ENCODE peak calls at places on chromosomes 5 and 9, in five cellular contexts. S is lower leg skin, V is sigmoid colon, A is testis, F is HepG2. J is an unnamed sample.

GRCh38 chr5:157603333-157604190 is 28.0 kb upstream of the ADAM19 start:
- DNase-seq in S (no peak), V (no peak), A (no peak), F (peak), J (no peak)

GRCh38 chr5:57456056-57456455 is 26.6 kb downstream of the ACTBL2 start:
- DNase-seq in S (no peak), V (no peak), A (no peak), F (peak), J (no peak)

GRCh38 chr5:147803941-147804717 is 21.6 kb upstream of the JAKMIP2 start:
- DNase-seq in S (no peak), V (no peak), A (no peak), F (no peak), J (no peak)

GRCh38 chr9:78519786-78520185 is 222.9 kb downstream of the PSAT1 start:
- DNase-seq in S (no peak), V (no peak), A (no peak), F (no peak), J (no peak)

GRCh38 chr5:112146323-112146848 is 272.7 kb downstream of the EPB41L4A start:
- DNase-seq in S (peak), V (peak), A (no peak), F (no peak), J (no peak)

GRCh38 chr9:104412238-104412637 is 91.8 kb upstream of the OR13F1 start:
- DNase-seq in S (no peak), V (no peak), A (no peak), F (no peak), J (no peak)

GRCh38 chr5:2259494-2260107 is 376.9 kb upstream of the IRX4 start:
- DNase-seq in S (no peak), V (no peak), A (no peak), F (no peak), J (no peak)

GRCh38 chr9:72147676-72148075 is 1.6 kb upstream of the GDA start:
- DNase-seq in S (no peak), V (no peak), A (no peak), F (no peak), J (no peak)

GRCh38 chr5:38373733-38374132 is 115.4 kb downstream of the EGFLAM start:
- DNase-seq in S (no peak), V (no peak), A (no peak), F (no peak), J (no peak)

GRCh38 chr9:111937781-111938426 is 41.3 kb downstream of the UGCG start:
- DNase-seq in S (no peak), V (no peak), A (peak), F (no peak), J (peak)

GRCh38 chr5:139744471-139745120 is 51.0 kb upstream of the PSD2 start:
- DNase-seq in S (no peak), V (no peak), A (no peak), F (no peak), J (no peak)

GRCh38 chr9:121055642-121056143 is 5.6 kb upstream of the C5 start:
- DNase-seq in S (no peak), V (no peak), A (no peak), F (peak), J (no peak)

GRCh38 chr9:27590636-27591035 is 17.4 kb upstream of the C9orf72 start:
- DNase-seq in S (no peak), V (no peak), A (no peak), F (no peak), J (no peak)

GRCh38 chr9:88388203-88388885 is at the start of gene SPIN1:
- DNase-seq in S (no peak), V (peak), A (peak), F (peak), J (peak)

GRCh38 chr9:34986541-34987047 is 3.0 kb upstream of the DNAJB5 start:
- DNase-seq in S (no peak), V (no peak), A (no peak), F (no peak), J (peak)

GRCh38 chr5:122256388-122256787 is 55.6 kb upstream of the SNCAIP start:
- DNase-seq in S (no peak), V (no peak), A (no peak), F (no peak), J (no peak)

GRCh38 chr9:128005938-128006337 is 25.1 kb upstream of the EEIG1 start:
- DNase-seq in S (no peak), V (peak), A (peak), F (peak), J (peak)

GRCh38 chr9:126411225-126411947 is 84.8 kb downstream of the MVB12B start:
- DNase-seq in S (no peak), V (no peak), A (no peak), F (no peak), J (peak)

GRCh38 chr5:72624641-72625236 is 117.5 kb upstream of the ZNF366 start:
- DNase-seq in S (no peak), V (peak), A (no peak), F (no peak), J (no peak)

GRCh38 chr9:120730661-120731514 is 16.6 kb upstream of the MEGF9 start:
- DNase-seq in S (no peak), V (no peak), A (no peak), F (peak), J (no peak)

GRCh38 chr5:142446131-142446959 is 121.5 kb upstream of the SPRY4 start:
- DNase-seq in S (no peak), V (no peak), A (peak), F (peak), J (no peak)

GRCh38 chr9:89757776-89758528 is 153.1 kb downstream of the GADD45G start:
- DNase-seq in S (no peak), V (no peak), A (peak), F (no peak), J (peak)

GRCh38 chr9:107394264-107394663 is 95.3 kb downstream of the KLF4 start:
- DNase-seq in S (no peak), V (peak), A (no peak), F (no peak), J (no peak)

GRCh38 chr9:133106511-133107244 is 14.4 kb downstream of the RALGDS start:
- DNase-seq in S (no peak), V (peak), A (no peak), F (no peak), J (peak)

GRCh38 chr5:120405291-120405864 is 58.7 kb upstream of the PRR16 start:
- DNase-seq in S (no peak), V (no peak), A (no peak), F (no peak), J (no peak)

GRCh38 chr5:123659495-123659894 is 147.5 kb downstream of the CSNK1G3 start:
- DNase-seq in S (no peak), V (no peak), A (no peak), F (no peak), J (no peak)

GRCh38 chr5:72417333-72418062 is 89.7 kb downstream of the ZNF366 start:
- DNase-seq in S (no peak), V (no peak), A (no peak), F (no peak), J (no peak)

GRCh38 chr9:107635137-107635802 is 145.7 kb upstream of the KLF4 start:
- DNase-seq in S (no peak), V (no peak), A (no peak), F (no peak), J (no peak)

GRCh38 chr5:132190161-132190817 is 37.4 kb downstream of the P4HA2 start:
- DNase-seq in S (no peak), V (no peak), A (no peak), F (peak), J (no peak)

GRCh38 chr5:103346162-103346748 is 87.7 kb downstream of the MACIR start:
- DNase-seq in S (no peak), V (no peak), A (no peak), F (no peak), J (no peak)

GRCh38 chr5:176565760-176566288 is 16.7 kb downstream of the CDHR2 start:
- DNase-seq in S (no peak), V (no peak), A (no peak), F (no peak), J (no peak)

GRCh38 chr5:128234928-128235641 is 151.5 kb downstream of the SLC12A2 start:
- DNase-seq in S (no peak), V (no peak), A (no peak), F (no peak), J (no peak)

GRCh38 chr5:79859588-79859987 is 131.5 kb downstream of the MTX3 start:
- DNase-seq in S (no peak), V (no peak), A (no peak), F (no peak), J (no peak)
- TF ChIP-seq POLR2A in S (no peak), V (no peak), A (no peak), F (no peak), J (no peak)

GRCh38 chr9:101397746-101398334 is 578 bp downstream of the MRPL50 start:
- DNase-seq in S (no peak), V (no peak), A (no peak), F (peak), J (no peak)

GRCh38 chr9:101399641-101399965 is 952 bp downstream of the ZNF189 start:
- DNase-seq in S (no peak), V (no peak), A (no peak), F (no peak), J (no peak)

GRCh38 chr9:101398930-101399640 is 434 bp downstream of the ZNF189 start:
- DNase-seq in S (peak), V (peak), A (peak), F (no peak), J (no peak)

GRCh38 chr9:101398335-101398929 is at the start of the genes MRPL50 and ZNF189:
- DNase-seq in S (peak), V (peak), A (peak), F (peak), J (peak)

DNA sequence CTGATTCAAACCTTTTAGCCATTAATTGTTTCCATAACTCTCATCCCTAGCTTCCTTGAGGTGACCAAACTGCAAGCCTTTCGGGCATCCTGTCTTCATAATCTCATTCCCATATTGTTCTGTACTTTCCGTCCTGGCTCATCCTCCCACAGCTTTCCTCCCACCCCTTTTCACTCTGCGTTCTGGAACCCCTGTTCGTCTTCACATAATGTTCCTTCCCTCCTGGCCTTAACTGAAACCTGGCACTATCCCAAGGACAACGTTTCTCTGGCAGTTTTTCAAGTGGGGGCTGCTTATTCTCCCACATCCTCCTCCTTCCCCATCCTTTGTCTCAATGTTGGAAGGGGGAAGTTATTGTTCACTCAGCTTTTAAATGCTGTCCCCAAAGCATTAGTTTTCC is 1.5 kb downstream of the ZNF189 start:
- DNase-seq in S (no peak), V (no peak), A (peak), F (no peak), J (no peak)
- H3K4me3 ChIP-seq in S (no peak), V (peak), A (peak), F (peak), J (peak)

GRCh38 chr5:172786736-172787462 is 15.9 kb upstream of the DUSP1 start:
- DNase-seq in S (no peak), V (no peak), A (no peak), F (no peak), J (no peak)
- TF ChIP-seq POLR2A in S (no peak), V (no peak), A (no peak), F (no peak), J (no peak)

GRCh38 chr5:158897444-158898160 is 202.1 kb downstream of the EBF1 start:
- DNase-seq in S (no peak), V (no peak), A (no peak), F (no peak), J (no peak)

GRCh38 chr5:158899792-158900191 is 199.9 kb downstream of the EBF1 start:
- DNase-seq in S (peak), V (peak), A (peak), F (no peak), J (no peak)

GRCh38 chr5:158898185-158899177 is 201.2 kb downstream of the EBF1 start:
- DNase-seq in S (no peak), V (no peak), A (no peak), F (no peak), J (no peak)

GRCh38 chr5:158895573-158895972 is 204.1 kb downstream of the EBF1 start:
- DNase-seq in S (no peak), V (no peak), A (no peak), F (no peak), J (no peak)

DNA sequence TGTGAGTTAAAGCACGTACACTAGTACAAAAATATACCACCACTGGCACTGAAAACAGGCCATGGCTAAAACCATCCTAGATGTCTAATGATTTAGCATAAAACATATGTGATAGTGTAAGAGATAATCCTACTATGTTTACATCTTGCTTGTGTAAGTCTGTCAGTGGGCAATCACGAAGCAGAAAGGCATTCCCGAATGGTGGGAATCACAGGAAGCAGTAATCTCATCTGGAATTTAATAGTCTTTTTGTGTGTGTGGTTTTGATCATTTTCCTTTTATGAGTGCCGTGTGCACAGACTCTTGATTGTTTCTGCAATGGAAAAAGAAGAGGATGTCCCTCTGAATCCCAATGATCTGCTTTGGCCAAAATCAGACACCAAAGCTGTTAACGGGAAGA is 200.5 kb downstream of the EBF1 start:
- DNase-seq in S (no peak), V (no peak), A (no peak), F (no peak), J (no peak)
- H3K4me3 ChIP-seq in S (no peak), V (no peak), A (no peak), F (no peak), J (no peak)

GRCh38 chr9:95518026-95518425 is 1.3 kb upstream of the PTCH1 start:
- DNase-seq in S (no peak), V (no peak), A (no peak), F (no peak), J (no peak)

GRCh38 chr9:95522871-95523370 is 6.2 kb upstream of the PTCH1 start:
- DNase-seq in S (no peak), V (no peak), A (no peak), F (no peak), J (no peak)

GRCh38 chr9:95517559-95517933 is 775 bp upstream of the PTCH1 start:
- DNase-seq in S (no peak), V (no peak), A (peak), F (no peak), J (no peak)

GRCh38 chr9:95516736-95517558 is at the start of gene PTCH1:
- DNase-seq in S (no peak), V (peak), A (peak), F (no peak), J (no peak)

DNA sequence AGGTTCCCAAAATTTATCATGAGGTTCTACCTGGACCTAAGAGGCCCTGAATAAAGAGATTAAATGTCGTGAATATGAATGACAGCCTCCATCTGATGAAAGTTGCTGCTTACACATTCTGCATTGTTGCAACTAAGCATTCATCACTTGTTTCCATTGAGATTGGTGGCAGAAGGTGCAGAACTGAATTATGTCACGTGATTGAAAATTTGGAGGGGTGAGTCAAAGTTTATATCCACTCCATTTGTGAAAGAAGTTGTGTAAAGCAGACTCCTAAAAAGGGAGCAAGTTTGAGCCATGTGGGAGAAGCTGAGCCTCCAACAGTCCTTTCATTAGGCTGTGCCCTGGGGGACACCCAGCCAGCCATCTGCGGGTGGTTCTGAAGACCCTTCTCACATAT is 4.9 kb upstream of the PTCH1 start:
- DNase-seq in S (no peak), V (no peak), A (no peak), F (no peak), J (no peak)
- TF ChIP-seq POLR2A in S (no peak), V (no peak), A (no peak), F (no peak), J (no peak)

GRCh38 chr5:77168884-77169254 is 41.6 kb upstream of the PDE8B start:
- DNase-seq in S (peak), V (no peak), A (no peak), F (no peak), J (no peak)

GRCh38 chr5:77167695-77168111 is 42.8 kb upstream of the PDE8B start:
- DNase-seq in S (peak), V (no peak), A (no peak), F (no peak), J (no peak)

GRCh38 chr5:77171141-77171910 is 39.2 kb upstream of the PDE8B start:
- DNase-seq in S (no peak), V (no peak), A (no peak), F (no peak), J (no peak)

GRCh38 chr5:77170196-77170595 is 40.3 kb upstream of the PDE8B start:
- DNase-seq in S (no peak), V (no peak), A (no peak), F (no peak), J (no peak)

GRCh38 chr5:77168187-77168883 is 42.1 kb upstream of the PDE8B start:
- DNase-seq in S (no peak), V (peak), A (peak), F (no peak), J (peak)
- H3K4me3 ChIP-seq in S (no peak), V (no peak), A (no peak), F (no peak), J (no peak)

GRCh38 chr9:23551929-23552707 is 273.9 kb downstream of the ELAVL2 start:
- DNase-seq in S (no peak), V (no peak), A (no peak), F (no peak), J (no peak)

GRCh38 chr9:23555849-23556248 is 270.2 kb downstream of the ELAVL2 start:
- DNase-seq in S (no peak), V (no peak), A (no peak), F (no peak), J (no peak)

GRCh38 chr9:23551171-23551795 is 274.8 kb downstream of the ELAVL2 start:
- DNase-seq in S (no peak), V (no peak), A (no peak), F (no peak), J (no peak)

GRCh38 chr9:23554691-23555090 is 271.3 kb downstream of the ELAVL2 start:
- DNase-seq in S (no peak), V (no peak), A (no peak), F (no peak), J (no peak)

GRCh38 chr9:23552876-23553275 is 273.2 kb downstream of the ELAVL2 start:
- DNase-seq in S (no peak), V (no peak), A (no peak), F (no peak), J (no peak)
- TF ChIP-seq POLR2A in S (no peak), V (no peak), A (no peak), F (no peak), J (no peak)

GRCh38 chr9:124011460-124012301 is at the start of gene LHX2:
- DNase-seq in S (no peak), V (no peak), A (peak), F (no peak), J (peak)

GRCh38 chr9:124008855-124009834 is 2.4 kb upstream of the LHX2 start:
- DNase-seq in S (no peak), V (no peak), A (no peak), F (no peak), J (no peak)

GRCh38 chr9:124010303-124010664 is 1.3 kb upstream of the LHX2 start:
- DNase-seq in S (no peak), V (no peak), A (no peak), F (no peak), J (no peak)

GRCh38 chr9:124009835-124010226 is 1.7 kb upstream of the LHX2 start:
- DNase-seq in S (no peak), V (no peak), A (no peak), F (no peak), J (no peak)

DNA sequence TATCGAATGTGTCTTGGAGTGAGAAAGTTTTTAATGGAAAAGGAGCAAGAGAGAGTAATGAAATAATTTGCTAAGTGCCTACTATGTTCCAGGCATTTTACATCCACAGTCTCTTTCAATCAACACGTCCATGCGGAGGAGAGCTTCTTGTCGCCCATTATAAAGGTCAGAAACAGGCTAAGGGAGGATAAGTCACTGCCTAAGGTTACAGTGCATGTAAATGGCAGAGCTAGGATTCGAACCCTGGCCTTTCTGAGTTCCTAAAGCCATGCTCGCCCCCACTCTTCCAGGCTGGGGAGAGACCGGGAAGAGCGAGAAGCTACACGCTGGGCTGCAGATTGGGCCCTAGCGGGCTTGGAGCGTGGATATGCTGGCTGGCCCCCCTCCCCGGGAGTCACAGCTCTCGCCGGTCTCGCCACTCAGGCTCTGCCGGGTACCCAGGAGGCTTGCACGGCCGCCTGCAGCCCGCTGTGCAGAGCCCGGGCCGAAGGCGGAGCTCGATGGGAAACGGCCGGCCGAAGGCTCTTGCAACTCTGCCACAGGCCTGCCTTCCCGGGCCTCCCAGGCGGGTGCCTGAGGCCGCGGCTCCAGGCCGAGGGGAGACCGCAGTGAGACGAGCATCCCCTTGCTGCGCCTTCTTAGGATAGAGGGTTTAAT is 775 bp upstream of the LHX2 start:
- DNase-seq in S (no peak), V (no peak), A (no peak), F (no peak), J (peak)
- H3K4me3 ChIP-seq in S (no peak), V (peak), A (no peak), F (no peak), J (peak)

GRCh38 chr5:145934276-145934675 is 2.1 kb upstream of the SH3RF2 start:
- DNase-seq in S (no peak), V (no peak), A (no peak), F (no peak), J (no peak)

GRCh38 chr5:145938699-145939531 is 2.5 kb downstream of the SH3RF2 start:
- DNase-seq in S (no peak), V (no peak), A (no peak), F (no peak), J (no peak)

GRCh38 chr5:145939532-145940065 is 3.2 kb downstream of the SH3RF2 start:
- DNase-seq in S (no peak), V (no peak), A (no peak), F (no peak), J (no peak)

GRCh38 chr5:145936401-145937131 is at the start of gene SH3RF2:
- DNase-seq in S (peak), V (peak), A (peak), F (peak), J (no peak)

GRCh38 chr5:145937432-145938250 is 1.3 kb downstream of the SH3RF2 start:
- DNase-seq in S (no peak), V (no peak), A (peak), F (peak), J (no peak)
- TF ChIP-seq POLR2A in S (no peak), V (no peak), A (no peak), F (no peak), J (no peak)